ENCODE peak calls at places on chromosomes 5 and 9, in eight cellular contexts. F is heart left ventricle, X is prostate gland, E is endodermal cell, Y is cardiac muscle cell, V is uterus, H is gastrocnemius medialis, A is right atrium auricular region. P is an unnamed sample.

GRCh38 chr5:60161340-60161934 is 267.9 kb upstream of the PDE4D start:
- DNase-seq in F (no peak), X (no peak), E (no peak), Y (peak), V (no peak), H (no peak), A (no peak), P (no peak)

GRCh38 chr9:90855208-90856000 is 53.8 kb downstream of the SYK start:
- DNase-seq in F (no peak), X (no peak), E (no peak), Y (no peak), V (no peak), H (no peak), A (no peak), P (no peak)

GRCh38 chr9:125356032-125356431 is 94.4 kb downstream of the GAPVD1 start:
- DNase-seq in F (no peak), X (no peak), E (no peak), Y (no peak), V (no peak), H (no peak), A (no peak), P (no peak)

GRCh38 chr5:136749016-136749415 is 383.7 kb upstream of the TRPC7 start:
- DNase-seq in F (no peak), X (no peak), E (no peak), Y (no peak), V (no peak), H (no peak), A (no peak), P (no peak)

GRCh38 chr5:51996356-51996861 is 613.2 kb downstream of the ISL1 start:
- DNase-seq in F (no peak), X (no peak), E (no peak), Y (no peak), V (no peak), H (no peak), A (no peak), P (no peak)

GRCh38 chr5:102865510-102866314 is 110.6 kb downstream of the PAM start:
- DNase-seq in F (peak), X (peak), E (peak), Y (peak), V (peak), H (peak), A (peak), P (peak)

GRCh38 chr9:82334286-82334685 is 345.7 kb downstream of the SPATA31D1 start:
- DNase-seq in F (no peak), X (no peak), E (no peak), Y (peak), V (no peak), H (no peak), A (no peak), P (no peak)

GRCh38 chr9:27528886-27529315 is 713 bp downstream of the MOB3B start:
- DNase-seq in F (peak), X (peak), E (peak), Y (peak), V (peak), H (peak), A (peak), P (peak)

GRCh38 chr9:124897570-124898460 is 35.9 kb downstream of the ARPC5L start:
- DNase-seq in F (no peak), X (no peak), E (no peak), Y (no peak), V (no peak), H (no peak), A (no peak), P (no peak)

GRCh38 chr5:122500245-122501086 is 188.4 kb downstream of the SNCAIP start:
- DNase-seq in F (peak), X (no peak), E (peak), Y (peak), V (peak), H (no peak), A (no peak), P (peak)

GRCh38 chr9:27861887-27862286 is 288.6 kb upstream of the C9orf72 start:
- DNase-seq in F (no peak), X (no peak), E (no peak), Y (peak), V (no peak), H (no peak), A (no peak), P (no peak)

GRCh38 chr9:96450613-96451544 is 910 bp downstream of the HABP4 start:
- DNase-seq in F (no peak), X (peak), E (peak), Y (no peak), V (peak), H (peak), A (no peak), P (peak)

GRCh38 chr9:83355024-83355444 is 183.2 kb downstream of the FRMD3 start:
- DNase-seq in F (peak), X (no peak), E (no peak), Y (peak), V (no peak), H (no peak), A (no peak), P (no peak)

GRCh38 chr5:10145922-10146321 is 103.8 kb downstream of the ATPSCKMT start:
- DNase-seq in F (no peak), X (no peak), E (no peak), Y (peak), V (no peak), H (no peak), A (no peak), P (no peak)

GRCh38 chr5:171984748-171985419 is 21.6 kb downstream of the FBXW11 start:
- DNase-seq in F (no peak), X (no peak), E (no peak), Y (peak), V (no peak), H (no peak), A (no peak), P (no peak)

GRCh38 chr9:135345775-135346433 is 133.7 kb upstream of the PPP1R26 start:
- DNase-seq in F (no peak), X (no peak), E (no peak), Y (no peak), V (no peak), H (no peak), A (no peak), P (no peak)

GRCh38 chr9:97982719-97983523 is at the start of gene ANP32B:
- DNase-seq in F (peak), X (peak), E (peak), Y (peak), V (peak), H (peak), A (peak), P (peak)

GRCh38 chr5:16936150-16937022 is at the start of gene MYO10:
- DNase-seq in F (peak), X (peak), E (peak), Y (peak), V (peak), H (peak), A (peak), P (peak)

GRCh38 chr5:93886917-93887361 is 145.5 kb upstream of the POU5F2 start:
- DNase-seq in F (no peak), X (no peak), E (no peak), Y (peak), V (no peak), H (no peak), A (no peak), P (no peak)

GRCh38 chr9:87581949-87582637 is 84.4 kb downstream of the DAPK1 start:
- DNase-seq in F (no peak), X (no peak), E (no peak), Y (no peak), V (no peak), H (no peak), A (no peak), P (no peak)
- H3K27ac ChIP-seq in F (peak), X (no peak), E (no peak), Y (peak), V (peak), H (no peak), A (peak), P (peak)

DNA sequence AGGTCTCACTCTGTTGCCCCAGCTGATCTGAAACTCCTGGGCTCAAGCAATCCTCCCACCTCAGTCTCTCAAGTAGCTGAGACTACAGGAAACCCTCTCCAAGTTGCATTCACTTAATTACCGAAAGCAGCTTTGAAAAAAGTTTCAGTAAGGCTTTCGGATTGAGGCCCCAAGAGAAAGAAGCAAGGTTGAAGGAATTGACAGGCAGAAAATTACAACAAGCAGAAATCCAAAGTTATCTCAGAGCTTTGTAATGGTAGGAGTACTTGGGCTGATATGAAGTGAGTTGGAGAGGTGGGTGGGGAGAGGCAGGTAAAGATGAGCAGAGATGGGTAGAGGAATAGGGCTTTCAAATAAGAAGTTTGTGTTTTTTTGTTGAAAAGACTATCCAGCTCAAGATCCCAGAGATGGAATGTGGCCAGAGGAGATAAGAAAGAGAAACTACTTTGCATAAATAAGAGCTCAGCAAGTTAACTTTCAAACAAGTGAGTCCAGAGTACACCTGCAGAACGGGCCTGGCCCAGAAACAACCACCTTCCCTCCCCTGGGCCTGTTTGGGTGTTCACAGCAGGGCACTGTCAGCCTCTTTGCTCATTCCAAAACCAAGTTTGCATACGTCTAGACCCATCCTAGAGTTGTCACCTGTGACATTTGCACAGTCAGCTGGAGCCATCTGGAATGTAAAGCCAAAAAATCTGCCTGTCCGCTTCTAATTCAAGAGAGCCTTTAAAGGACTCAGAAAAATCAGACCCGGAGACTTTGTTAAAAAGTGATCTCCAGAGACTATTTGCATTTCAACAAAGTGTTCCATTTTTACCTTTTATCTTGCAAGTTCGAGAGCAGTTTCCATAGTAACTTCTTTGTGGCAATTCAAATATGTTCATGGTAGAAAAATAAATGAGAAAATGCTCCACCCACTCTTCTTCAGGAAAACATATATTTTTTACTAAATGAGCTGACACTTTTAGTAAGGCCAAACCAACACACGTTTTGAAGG is 2.3 kb upstream of the CLINT1 start:
- DNase-seq in F (no peak), X (no peak), E (no peak), Y (no peak), V (no peak), H (no peak), A (no peak), P (no peak)
- H3K4me3 ChIP-seq in F (no peak), X (no peak), E (no peak), Y (no peak), V (no peak), H (no peak), A (no peak), P (no peak)

GRCh38 chr9:2655411-2655901 is 33.9 kb downstream of the VLDLR start:
- DNase-seq in F (peak), X (no peak), E (no peak), Y (peak), V (no peak), H (no peak), A (no peak), P (peak)
- H3K27ac ChIP-seq in F (peak), X (no peak), E (no peak), Y (peak), V (peak), H (peak), A (peak), P (no peak)

GRCh38 chr9:114776683-114777399 is 29.0 kb downstream of the TNFSF15 start:
- DNase-seq in F (no peak), X (no peak), E (no peak), Y (no peak), V (no peak), H (no peak), A (no peak), P (no peak)
- H3K4me3 ChIP-seq in F (no peak), X (no peak), E (no peak), Y (no peak), V (no peak), H (no peak), A (no peak), P (no peak)

GRCh38 chr9:109476781-109477268 is 21.3 kb downstream of the PTPN3 start:
- DNase-seq in F (no peak), X (no peak), E (no peak), Y (no peak), V (no peak), H (no peak), A (no peak), P (no peak)

GRCh38 chr9:109474170-109474569 is 23.9 kb downstream of the PTPN3 start:
- DNase-seq in F (no peak), X (no peak), E (no peak), Y (no peak), V (no peak), H (no peak), A (no peak), P (peak)

GRCh38 chr9:109477269-109478203 is 20.6 kb downstream of the PTPN3 start:
- DNase-seq in F (no peak), X (no peak), E (peak), Y (no peak), V (no peak), H (peak), A (no peak), P (peak)

GRCh38 chr9:109474944-109475343 is 23.2 kb downstream of the PTPN3 start:
- DNase-seq in F (no peak), X (no peak), E (no peak), Y (no peak), V (no peak), H (no peak), A (no peak), P (no peak)

DNA sequence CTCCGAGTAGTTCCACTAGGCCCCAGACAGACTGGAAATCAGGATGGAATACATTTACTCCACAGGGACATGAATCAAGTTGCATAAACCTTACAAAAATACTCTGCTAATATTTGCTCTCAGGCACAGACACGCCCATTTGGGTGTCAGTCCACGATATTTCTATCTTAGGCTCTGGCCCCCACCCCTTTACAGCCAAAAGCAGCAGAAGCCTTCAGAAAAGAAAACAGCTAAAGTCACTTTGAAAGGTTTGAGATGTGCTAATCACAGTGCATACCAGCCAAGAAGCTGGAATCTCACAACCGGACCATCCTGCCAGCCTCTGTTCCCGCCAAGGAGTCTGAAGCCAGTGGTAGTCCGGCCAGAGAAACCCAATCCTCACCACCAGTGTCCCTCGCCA is 22.6 kb downstream of the PTPN3 start:
- DNase-seq in F (no peak), X (peak), E (no peak), Y (no peak), V (no peak), H (peak), A (peak), P (peak)
- H3K27ac ChIP-seq in F (peak), X (peak), E (no peak), Y (no peak), V (no peak), H (peak), A (peak), P (peak)

DNA sequence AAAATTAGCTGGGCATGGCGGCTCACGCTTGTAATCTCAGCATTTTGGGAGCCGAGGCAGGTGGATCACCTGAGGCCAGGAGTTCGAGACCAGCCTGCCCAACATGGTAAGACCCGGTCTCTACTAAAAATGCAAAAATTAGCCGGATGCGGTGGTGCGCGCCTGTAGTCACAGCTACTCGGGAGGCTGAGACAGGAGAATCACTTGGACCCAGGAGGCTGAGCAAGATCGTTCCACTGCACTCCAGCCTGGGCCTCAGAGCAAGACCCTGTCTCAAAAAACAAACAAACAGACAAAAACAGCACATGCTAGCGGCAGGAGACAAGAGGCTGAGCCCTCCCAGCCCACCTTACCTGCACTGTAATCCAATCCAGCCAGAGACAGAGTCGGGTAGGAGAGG is 1.1 kb upstream of the DOLPP1 start:
- DNase-seq in F (no peak), X (no peak), E (no peak), Y (no peak), V (no peak), H (no peak), A (no peak), P (no peak)
- H3K4me3 ChIP-seq in F (no peak), X (no peak), E (peak), Y (peak), V (no peak), H (no peak), A (no peak), P (no peak)

DNA sequence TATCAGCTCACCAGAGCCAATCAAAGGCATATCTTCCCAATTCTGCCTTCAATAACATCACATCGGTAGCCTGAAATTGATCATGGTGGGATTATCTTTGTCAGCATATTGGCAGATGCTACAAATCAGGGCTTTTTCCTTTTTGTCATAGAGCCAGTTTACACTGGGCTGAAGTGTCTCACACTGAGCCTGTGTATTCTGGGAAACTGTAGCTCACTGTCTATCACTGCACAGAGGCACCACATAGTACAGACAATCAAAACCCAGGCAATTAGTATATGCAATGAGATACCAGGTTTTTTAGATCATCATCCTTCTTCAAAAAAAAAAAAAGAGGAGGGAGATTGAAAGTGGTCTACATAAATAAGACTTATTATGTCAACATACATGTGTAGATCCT is 46.6 kb downstream of the ADAM19 start:
- DNase-seq in F (no peak), X (no peak), E (no peak), Y (no peak), V (no peak), H (no peak), A (no peak), P (no peak)
- H3K27ac ChIP-seq in F (no peak), X (no peak), E (no peak), Y (no peak), V (no peak), H (no peak), A (no peak), P (no peak)